ENCODE peak calls at places on chromosomes 1 and 21, in six cellular contexts. X is fibroblast of lung, L is astrocyte of the spinal cord, M is endodermal cell, N is nephron progenitor cell, C is heart right ventricle. F is an unnamed sample.

GRCh38 chr1:61925591-61926298 is 183.5 kb downstream of the PATJ start:
- DNase-seq in X (no peak), L (no peak), M (no peak), N (no peak), C (no peak), F (no peak)

GRCh38 chr1:152495066-152495675 is 15.4 kb upstream of the LCE5A start:
- DNase-seq in X (no peak), L (no peak), M (peak), N (no peak), C (no peak), F (no peak)

GRCh38 chr1:61853545-61853944 is 111.3 kb downstream of the PATJ start:
- DNase-seq in X (peak), L (peak), M (no peak), N (no peak), C (no peak), F (no peak)

GRCh38 chr1:43253173-43253572 is 16.6 kb upstream of the TMEM125 start:
- DNase-seq in X (no peak), L (no peak), M (no peak), N (no peak), C (no peak), F (no peak)

GRCh38 chr1:153390938-153391710 is at the start of gene S100A8:
- DNase-seq in X (no peak), L (no peak), M (no peak), N (no peak), C (peak), F (peak)

GRCh38 chr21:38346286-38346685 is 89.5 kb downstream of the KCNJ15 start:
- DNase-seq in X (no peak), L (no peak), M (no peak), N (no peak), C (no peak), F (no peak)

GRCh38 chr1:94633051-94633450 is 91.5 kb upstream of the F3 start:
- DNase-seq in X (peak), L (peak), M (no peak), N (no peak), C (no peak), F (no peak)

GRCh38 chr1:5551274-5551966 is 440.8 kb downstream of the NPHP4 start:
- DNase-seq in X (no peak), L (no peak), M (no peak), N (no peak), C (no peak), F (no peak)

GRCh38 chr1:29406814-29407213 is 170.5 kb downstream of the PTPRU start:
- DNase-seq in X (no peak), L (no peak), M (peak), N (no peak), C (no peak), F (no peak)

GRCh38 chr1:151461694-151462093 is 2.4 kb upstream of the POGZ start:
- DNase-seq in X (no peak), L (no peak), M (no peak), N (no peak), C (no peak), F (no peak)

GRCh38 chr21:17270234-17270633 is 242.6 kb upstream of the CXADR start:
- DNase-seq in X (peak), L (peak), M (no peak), N (no peak), C (no peak), F (peak)

GRCh38 chr1:236124965-236125364 is 17.4 kb upstream of the GPR137B start:
- DNase-seq in X (no peak), L (no peak), M (no peak), N (no peak), C (no peak), F (no peak)

GRCh38 chr1:9822897-9823692 is 670 bp downstream of the CLSTN1 start:
- DNase-seq in X (peak), L (no peak), M (peak), N (peak), C (peak), F (peak)

GRCh38 chr1:182768973-182769372 is 20.6 kb upstream of the NPL start:
- DNase-seq in X (peak), L (no peak), M (no peak), N (no peak), C (no peak), F (peak)

GRCh38 chr1:182766881-182767645 is 22.5 kb upstream of the NPL start:
- DNase-seq in X (no peak), L (no peak), M (no peak), N (no peak), C (no peak), F (no peak)

GRCh38 chr1:182766050-182766449 is 23.5 kb upstream of the NPL start:
- DNase-seq in X (no peak), L (no peak), M (no peak), N (no peak), C (no peak), F (no peak)

GRCh38 chr1:182770193-182770592 is 19.4 kb upstream of the NPL start:
- DNase-seq in X (no peak), L (no peak), M (no peak), N (no peak), C (no peak), F (no peak)

DNA sequence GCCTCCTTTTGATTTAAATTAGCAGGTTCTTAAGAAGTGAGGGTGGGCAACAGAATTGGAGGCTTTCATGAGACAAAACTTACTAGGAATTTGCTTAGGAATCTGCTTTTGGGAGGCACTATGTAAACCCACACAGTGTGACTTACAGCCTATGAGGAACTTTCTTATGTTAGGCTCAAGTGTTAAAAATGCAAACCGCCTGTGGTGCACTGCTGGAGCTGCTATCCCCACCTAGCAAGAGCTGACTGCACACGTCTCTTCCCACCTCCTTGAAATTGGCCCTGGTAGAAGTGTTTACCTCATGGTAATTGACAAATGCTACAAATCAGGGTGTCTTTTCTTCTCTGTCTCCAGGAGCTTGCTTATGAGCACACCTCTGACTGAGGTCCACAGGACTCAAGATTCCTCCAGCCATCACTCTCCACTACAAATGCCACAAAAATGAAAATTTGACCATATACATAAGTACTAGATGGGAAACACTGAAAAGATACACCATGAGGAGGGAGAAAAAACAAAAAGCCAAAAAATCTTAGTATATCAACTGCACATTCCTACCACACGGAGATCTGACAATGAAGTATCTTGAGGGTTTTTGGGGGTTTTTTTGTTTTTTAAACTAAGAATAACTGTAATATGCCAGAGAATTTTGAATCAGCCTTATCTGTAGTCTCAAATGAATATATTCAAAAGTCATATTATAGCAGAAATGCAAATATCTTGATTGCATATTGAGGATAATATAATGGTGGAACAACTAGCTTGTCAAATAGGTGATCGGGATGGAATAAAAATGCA is 18.2 kb upstream of the NPL start:
- DNase-seq in X (no peak), L (no peak), M (peak), N (no peak), C (no peak), F (no peak)
- TF ChIP-seq CTCF in X (peak), L (no peak), M (peak), N (no peak), C (no peak), F (no peak)

GRCh38 chr1:17372955-17373354 is 959 bp downstream of the PADI6 start:
- DNase-seq in X (no peak), L (no peak), M (peak), N (no peak), C (no peak), F (no peak)

GRCh38 chr1:17371896-17372295 is at the start of gene PADI6:
- DNase-seq in X (no peak), L (no peak), M (no peak), N (no peak), C (no peak), F (no peak)

GRCh38 chr1:17375651-17376050 is 3.7 kb downstream of the PADI6 start:
- DNase-seq in X (no peak), L (no peak), M (no peak), N (no peak), C (no peak), F (no peak)

GRCh38 chr1:17369466-17369865 is 2.5 kb upstream of the PADI6 start:
- DNase-seq in X (peak), L (peak), M (no peak), N (no peak), C (no peak), F (peak)

DNA sequence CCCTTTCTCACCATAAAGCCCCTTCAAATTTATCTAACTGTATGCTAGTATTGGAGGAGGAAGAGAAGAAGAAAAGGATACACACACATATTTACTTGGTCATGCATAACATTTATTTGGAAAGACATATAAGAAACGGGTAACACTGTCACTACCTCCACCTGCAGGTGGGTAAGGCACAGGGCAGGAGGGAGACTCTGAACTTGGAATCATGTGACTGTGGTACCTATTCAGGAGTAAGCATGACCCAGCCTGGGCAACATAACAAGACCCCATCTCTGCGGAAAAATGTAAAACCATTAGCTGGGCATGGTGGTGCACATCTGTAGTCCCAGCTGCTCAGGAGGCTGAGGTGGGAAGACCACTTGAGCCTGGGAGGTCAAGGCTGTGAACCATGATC is 1.4 kb upstream of the PADI6 start:
- DNase-seq in X (no peak), L (no peak), M (no peak), N (no peak), C (no peak), F (peak)
- TF ChIP-seq CTCF in X (no peak), L (peak), M (peak), N (peak), C (no peak), F (no peak)

GRCh38 chr1:169108897-169109560 is 2.5 kb downstream of the ATP1B1 start:
- DNase-seq in X (peak), L (no peak), M (peak), N (no peak), C (no peak), F (no peak)
- TF ChIP-seq CTCF in X (peak), L (peak), M (peak), N (no peak), C (peak), F (peak)

DNA sequence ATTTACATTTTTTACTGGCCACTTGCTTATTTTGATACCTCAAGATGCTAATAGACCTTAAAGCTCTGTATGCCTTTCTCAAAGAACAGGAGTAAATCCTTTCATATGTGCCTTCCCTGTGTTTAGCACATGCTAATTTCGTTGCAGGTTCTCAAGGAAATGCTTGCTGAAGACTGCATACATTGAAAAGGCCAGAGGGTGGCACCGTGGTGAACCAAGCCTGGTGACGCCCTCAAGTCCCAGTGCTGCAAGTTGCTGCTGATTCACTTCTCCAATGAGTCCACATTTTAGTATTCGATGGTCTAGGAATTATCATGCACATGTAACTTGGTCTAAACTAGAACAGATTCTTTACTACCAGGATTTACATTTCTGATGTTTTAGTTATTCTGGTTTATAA is 94.1 kb downstream of the CLDN17 start:
- DNase-seq in X (peak), L (peak), M (peak), N (peak), C (no peak), F (peak)
- TF ChIP-seq CTCF in X (no peak), L (no peak), M (peak), N (peak), C (no peak), F (peak)

GRCh38 chr1:226199971-226200370 is 13.4 kb upstream of the ACBD3 start:
- DNase-seq in X (no peak), L (no peak), M (no peak), N (no peak), C (no peak), F (no peak)

GRCh38 chr1:226202246-226202645 is 15.7 kb upstream of the ACBD3 start:
- DNase-seq in X (no peak), L (no peak), M (no peak), N (no peak), C (no peak), F (no peak)

GRCh38 chr1:226203693-226204092 is 17.2 kb upstream of the ACBD3 start:
- DNase-seq in X (no peak), L (no peak), M (peak), N (no peak), C (no peak), F (no peak)

GRCh38 chr1:226203237-226203636 is 16.7 kb upstream of the ACBD3 start:
- DNase-seq in X (no peak), L (no peak), M (no peak), N (no peak), C (no peak), F (no peak)

DNA sequence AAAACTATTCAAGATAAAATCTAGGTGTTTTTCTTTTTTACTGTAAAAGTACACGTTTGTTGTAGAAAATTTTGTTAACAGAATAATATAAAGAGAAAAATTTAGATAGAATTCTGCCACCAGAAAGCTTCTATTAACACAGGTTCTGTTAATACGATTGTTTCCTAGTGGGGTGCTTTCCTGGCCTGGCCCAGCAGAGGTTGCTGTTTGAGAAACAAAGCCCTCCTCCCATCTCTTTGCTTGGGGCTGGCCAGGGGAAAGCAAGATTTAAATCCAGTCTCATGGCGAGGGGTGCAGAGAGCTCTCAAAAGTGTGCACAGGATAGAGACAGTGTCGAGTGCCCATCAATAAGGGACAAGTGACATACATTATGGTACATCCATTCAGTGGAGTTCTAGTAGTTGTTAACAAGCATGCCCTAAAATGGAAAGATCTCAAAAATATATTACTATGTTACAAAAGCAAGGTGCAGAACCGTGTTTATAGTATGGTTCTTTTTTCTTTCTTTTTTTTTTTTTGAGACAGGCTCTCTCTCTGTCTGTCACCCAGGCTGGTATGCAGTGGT is 14.6 kb upstream of the ACBD3 start:
- DNase-seq in X (no peak), L (no peak), M (peak), N (no peak), C (no peak), F (no peak)
- TF ChIP-seq CTCF in X (peak), L (peak), M (peak), N (peak), C (no peak), F (peak)

GRCh38 chr1:1899967-1900327 is 9.1 kb upstream of the GNB1 start:
- DNase-seq in X (no peak), L (no peak), M (no peak), N (no peak), C (no peak), F (no peak)

GRCh38 chr1:1901641-1902294 is 10.9 kb upstream of the GNB1 start:
- DNase-seq in X (no peak), L (no peak), M (peak), N (no peak), C (no peak), F (no peak)

GRCh38 chr1:1900883-1901640 is 10.2 kb upstream of the GNB1 start:
- DNase-seq in X (no peak), L (no peak), M (peak), N (no peak), C (no peak), F (no peak)

GRCh38 chr1:1898246-1898933 is 7.5 kb upstream of the GNB1 start:
- DNase-seq in X (no peak), L (no peak), M (no peak), N (no peak), C (no peak), F (no peak)

DNA sequence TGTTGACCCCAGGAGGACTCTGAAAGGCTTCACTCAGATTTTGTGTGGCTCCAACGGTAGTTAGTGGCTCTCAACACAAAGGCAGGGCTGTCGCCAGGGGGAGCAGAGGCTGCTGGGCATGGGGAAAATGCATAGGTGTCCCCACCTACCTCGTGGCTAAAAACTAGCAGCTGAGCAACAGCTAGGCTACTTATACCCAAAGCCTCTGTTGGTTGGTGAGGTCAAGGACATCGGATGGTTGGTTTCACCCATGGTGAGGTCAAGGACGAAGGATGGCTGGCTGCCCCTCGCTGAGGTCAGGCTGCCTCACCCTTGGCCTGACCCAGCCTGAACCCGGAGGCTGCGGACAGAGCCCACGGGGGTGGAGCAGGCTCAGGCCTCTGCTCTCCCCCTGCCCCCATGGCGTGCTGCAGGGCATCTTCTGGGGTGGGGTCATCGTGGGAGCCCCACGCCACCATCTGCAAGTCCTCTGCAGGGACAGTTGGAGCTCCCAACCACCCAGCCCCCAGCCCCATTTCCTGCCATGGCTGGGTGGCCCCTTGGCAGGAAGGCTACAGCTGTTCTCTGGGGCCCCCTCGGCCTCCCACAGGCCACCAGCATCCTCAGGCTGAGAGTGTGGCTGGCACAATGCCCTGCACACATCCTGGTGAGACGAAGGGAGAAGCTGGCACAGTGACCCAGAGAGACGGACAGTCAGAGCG is 8.5 kb upstream of the GNB1 start:
- DNase-seq in X (no peak), L (no peak), M (peak), N (no peak), C (no peak), F (no peak)
- TF ChIP-seq CTCF in X (no peak), L (peak), M (peak), N (no peak), C (no peak), F (no peak)

DNA sequence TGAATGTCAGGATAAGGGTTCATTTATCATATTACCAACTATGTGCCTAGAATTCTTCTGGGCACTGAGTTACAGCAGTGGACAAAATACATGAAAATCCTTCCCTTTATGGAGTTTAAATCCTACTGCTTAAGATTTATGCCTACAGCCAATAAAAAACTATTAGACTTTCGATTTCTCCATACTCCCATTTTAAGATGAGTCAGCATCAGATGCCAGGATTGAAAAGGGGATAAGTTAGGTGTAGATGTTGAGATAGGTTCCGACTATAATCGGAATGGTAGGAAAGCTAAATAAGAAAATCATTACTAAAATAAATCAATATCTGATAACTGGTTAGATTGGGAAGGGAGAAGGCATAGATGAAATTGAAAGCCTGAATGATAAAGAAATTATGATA is 3.2 kb upstream of the COL24A1 start:
- DNase-seq in X (no peak), L (no peak), M (no peak), N (no peak), C (no peak), F (no peak)
- TF ChIP-seq CTCF in X (no peak), L (no peak), M (no peak), N (no peak), C (no peak), F (no peak)